ENCODE peak calls at places on chromosomes 1 and 21, in four cellular contexts. One of them, this sample, is unnamed.

GRCh38 chr1:18949689-18950414 is 6.6 kb downstream of the IFFO2 start:
- DNase-seq in GM06990: peak
- DNase-seq in CD8-positive, alpha-beta memory T cell: peak
- DNase-seq in psoas muscle: peak
- DNase-seq in this sample: no peak

GRCh38 chr21:42991992-42992740 is 17.8 kb downstream of the PKNOX1 start:
- DNase-seq in CD8-positive, alpha-beta memory T cell: no peak
- DNase-seq in psoas muscle: no peak
- DNase-seq in GM06990: no peak
- DNase-seq in this sample: peak

GRCh38 chr1:205236526-205236925 is 8.8 kb downstream of the TMCC2 start:
- DNase-seq in psoas muscle: no peak
- DNase-seq in CD8-positive, alpha-beta memory T cell: no peak
- DNase-seq in GM06990: no peak
- DNase-seq in this sample: no peak

GRCh38 chr1:23417570-23417969 is 7.0 kb downstream of the TCEA3 start:
- DNase-seq in CD8-positive, alpha-beta memory T cell: no peak
- DNase-seq in GM06990: no peak
- DNase-seq in psoas muscle: peak
- DNase-seq in this sample: peak

GRCh38 chr1:46547481-46548383 is 3.7 kb downstream of the KNCN start:
- DNase-seq in psoas muscle: peak
- DNase-seq in GM06990: no peak
- DNase-seq in CD8-positive, alpha-beta memory T cell: no peak
- DNase-seq in this sample: no peak

GRCh38 chr1:41021526-41022308 is at the start of gene SLFNL1:
- DNase-seq in CD8-positive, alpha-beta memory T cell: no peak
- DNase-seq in GM06990: no peak
- DNase-seq in psoas muscle: no peak
- DNase-seq in this sample: peak

GRCh38 chr21:43209575-43210453 is 41.0 kb downstream of the CRYAA start:
- DNase-seq in GM06990: no peak
- DNase-seq in CD8-positive, alpha-beta memory T cell: no peak
- DNase-seq in psoas muscle: peak
- DNase-seq in this sample: no peak

GRCh38 chr1:17207966-17208418 is 3.1 kb downstream of the PADI1 start:
- DNase-seq in psoas muscle: peak
- DNase-seq in GM06990: peak
- DNase-seq in CD8-positive, alpha-beta memory T cell: peak
- DNase-seq in this sample: no peak

GRCh38 chr1:55727010-55727409 is 511.8 kb upstream of the USP24 start:
- DNase-seq in GM06990: no peak
- DNase-seq in CD8-positive, alpha-beta memory T cell: no peak
- DNase-seq in psoas muscle: no peak
- DNase-seq in this sample: no peak

GRCh38 chr1:22021061-22021460 is 19.6 kb downstream of the CELA3A start:
- DNase-seq in psoas muscle: no peak
- DNase-seq in GM06990: no peak
- DNase-seq in CD8-positive, alpha-beta memory T cell: no peak
- DNase-seq in this sample: no peak

GRCh38 chr1:209443361-209443931 is 140.1 kb upstream of the CAMK1G start:
- DNase-seq in CD8-positive, alpha-beta memory T cell: no peak
- DNase-seq in GM06990: no peak
- DNase-seq in psoas muscle: no peak
- DNase-seq in this sample: no peak

GRCh38 chr1:150515328-150516049 is at the start of gene FALEC:
- DNase-seq in GM06990: peak
- DNase-seq in psoas muscle: peak
- DNase-seq in CD8-positive, alpha-beta memory T cell: peak
- DNase-seq in this sample: peak

GRCh38 chr1:222095606-222096475 is 354.0 kb upstream of the DUSP10 start:
- DNase-seq in GM06990: peak
- DNase-seq in CD8-positive, alpha-beta memory T cell: peak
- DNase-seq in psoas muscle: no peak
- DNase-seq in this sample: peak

GRCh38 chr1:43968348-43968948 is 1.4 kb upstream of the DPH2 start:
- DNase-seq in CD8-positive, alpha-beta memory T cell: no peak
- DNase-seq in psoas muscle: no peak
- DNase-seq in GM06990: no peak
- DNase-seq in this sample: no peak

GRCh38 chr1:235503333-235504121 is 725 bp downstream of the B3GALNT2 start:
- DNase-seq in GM06990: peak
- DNase-seq in psoas muscle: peak
- DNase-seq in CD8-positive, alpha-beta memory T cell: no peak
- DNase-seq in this sample: peak

GRCh38 chr1:216111842-216112241 is 311.4 kb downstream of the USH2A start:
- DNase-seq in CD8-positive, alpha-beta memory T cell: no peak
- DNase-seq in psoas muscle: no peak
- DNase-seq in GM06990: no peak
- DNase-seq in this sample: no peak

GRCh38 chr21:41726970-41727783 is 39.7 kb downstream of the RIPK4 start:
- DNase-seq in psoas muscle: peak
- DNase-seq in GM06990: no peak
- DNase-seq in CD8-positive, alpha-beta memory T cell: no peak
- DNase-seq in this sample: peak

GRCh38 chr1:180691322-180691721 is 59.5 kb downstream of the XPR1 start:
- DNase-seq in CD8-positive, alpha-beta memory T cell: no peak
- DNase-seq in GM06990: no peak
- DNase-seq in psoas muscle: no peak
- DNase-seq in this sample: no peak

GRCh38 chr1:9201421-9202239 is 32.9 kb upstream of the H6PD start:
- DNase-seq in GM06990: no peak
- DNase-seq in CD8-positive, alpha-beta memory T cell: no peak
- DNase-seq in psoas muscle: no peak
- DNase-seq in this sample: no peak

GRCh38 chr1:31413405-31414005 is 492 bp downstream of the SERINC2 start:
- DNase-seq in psoas muscle: peak
- DNase-seq in GM06990: no peak
- DNase-seq in CD8-positive, alpha-beta memory T cell: peak
- DNase-seq in this sample: peak

GRCh38 chr1:116324411-116324810 is 48.6 kb upstream of the ATP1A1 start:
- DNase-seq in CD8-positive, alpha-beta memory T cell: no peak
- DNase-seq in GM06990: no peak
- DNase-seq in psoas muscle: no peak
- DNase-seq in this sample: no peak

GRCh38 chr1:75719810-75720209 is 4.7 kb upstream of the ACADM start:
- DNase-seq in CD8-positive, alpha-beta memory T cell: no peak
- DNase-seq in GM06990: no peak
- DNase-seq in psoas muscle: no peak
- DNase-seq in this sample: no peak

GRCh38 chr1:234925440-234926251 is 203.0 kb downstream of the TOMM20 start:
- DNase-seq in psoas muscle: no peak
- DNase-seq in CD8-positive, alpha-beta memory T cell: peak
- DNase-seq in GM06990: no peak
- DNase-seq in this sample: no peak

GRCh38 chr1:110687244-110687643 is 12.5 kb upstream of the KCNA3 start:
- DNase-seq in psoas muscle: no peak
- DNase-seq in GM06990: no peak
- DNase-seq in CD8-positive, alpha-beta memory T cell: no peak
- DNase-seq in this sample: no peak

GRCh38 chr1:174217787-174218574 is 58.7 kb downstream of the RABGAP1L start:
- DNase-seq in psoas muscle: no peak
- DNase-seq in CD8-positive, alpha-beta memory T cell: peak
- DNase-seq in GM06990: peak
- DNase-seq in this sample: no peak

GRCh38 chr21:44875341-44875740 is 1.9 kb upstream of the PTTG1IP start:
- DNase-seq in GM06990: no peak
- DNase-seq in CD8-positive, alpha-beta memory T cell: peak
- DNase-seq in psoas muscle: no peak
- DNase-seq in this sample: no peak
- H3K4me3 ChIP-seq in GM06990: peak
- H3K4me3 ChIP-seq in CD8-positive, alpha-beta memory T cell: peak
- H3K4me3 ChIP-seq in psoas muscle: peak
- H3K4me3 ChIP-seq in this sample: peak

GRCh38 chr1:169999357-169999756 is 75.1 kb downstream of the KIFAP3 start:
- DNase-seq in CD8-positive, alpha-beta memory T cell: no peak
- DNase-seq in psoas muscle: no peak
- DNase-seq in GM06990: no peak
- DNase-seq in this sample: peak
- H3K4me3 ChIP-seq in CD8-positive, alpha-beta memory T cell: no peak
- H3K4me3 ChIP-seq in psoas muscle: no peak
- H3K4me3 ChIP-seq in GM06990: no peak
- H3K4me3 ChIP-seq in this sample: no peak

GRCh38 chr1:156492591-156493080 is 7.9 kb downstream of the MEF2D start:
- DNase-seq in GM06990: peak
- DNase-seq in psoas muscle: peak
- DNase-seq in CD8-positive, alpha-beta memory T cell: no peak
- DNase-seq in this sample: peak

GRCh38 chr1:156490401-156491032 is 10.1 kb downstream of the MEF2D start:
- DNase-seq in psoas muscle: peak
- DNase-seq in GM06990: peak
- DNase-seq in CD8-positive, alpha-beta memory T cell: no peak
- DNase-seq in this sample: peak

GRCh38 chr1:156491151-156491949 is 9.2 kb downstream of the MEF2D start:
- DNase-seq in GM06990: peak
- DNase-seq in CD8-positive, alpha-beta memory T cell: no peak
- DNase-seq in psoas muscle: peak
- DNase-seq in this sample: no peak

GRCh38 chr1:156493154-156493631 is 7.4 kb downstream of the MEF2D start:
- DNase-seq in psoas muscle: peak
- DNase-seq in CD8-positive, alpha-beta memory T cell: no peak
- DNase-seq in GM06990: no peak
- DNase-seq in this sample: no peak

DNA sequence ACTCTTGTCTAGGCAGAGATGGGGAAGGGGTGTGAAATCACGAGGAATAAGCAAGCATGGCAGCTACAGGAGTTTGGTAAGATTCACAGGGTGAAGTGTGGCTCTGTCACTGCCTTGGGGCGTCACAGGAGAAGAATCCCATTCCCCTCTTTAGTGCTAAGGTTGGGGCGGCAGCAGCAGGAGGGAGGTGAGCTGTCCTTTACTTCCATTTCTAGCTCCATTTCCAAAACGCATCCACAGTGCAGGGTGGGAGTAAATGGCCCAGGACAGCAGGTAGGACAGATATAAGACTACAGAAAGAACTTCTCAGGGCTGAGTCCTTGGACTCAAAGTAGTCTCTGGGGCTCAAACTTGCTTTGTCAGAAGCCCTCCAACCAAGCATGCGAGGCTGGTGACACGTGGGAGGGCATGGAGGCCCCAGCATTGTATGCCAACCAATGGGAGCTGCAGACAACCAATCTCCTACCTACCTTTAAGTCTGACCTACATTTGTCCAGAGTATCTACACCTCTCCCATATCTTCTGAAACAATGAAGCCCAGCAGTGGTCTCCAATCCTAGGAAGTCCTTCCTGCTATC is 8.5 kb downstream of the MEF2D start:
- DNase-seq in CD8-positive, alpha-beta memory T cell: no peak
- DNase-seq in psoas muscle: peak
- DNase-seq in GM06990: no peak
- DNase-seq in this sample: no peak
- H3K4me3 ChIP-seq in CD8-positive, alpha-beta memory T cell: peak
- H3K4me3 ChIP-seq in psoas muscle: peak
- H3K4me3 ChIP-seq in GM06990: peak
- H3K4me3 ChIP-seq in this sample: peak

GRCh38 chr1:202275061-202275770 is 66.5 kb downstream of the UBE2T start:
- DNase-seq in GM06990: no peak
- DNase-seq in psoas muscle: no peak
- DNase-seq in CD8-positive, alpha-beta memory T cell: no peak
- DNase-seq in this sample: no peak
- H3K4me3 ChIP-seq in GM06990: no peak
- H3K4me3 ChIP-seq in psoas muscle: no peak
- H3K4me3 ChIP-seq in CD8-positive, alpha-beta memory T cell: no peak
- H3K4me3 ChIP-seq in this sample: no peak

GRCh38 chr1:68230901-68231626 is 1.3 kb downstream of the WLS start:
- DNase-seq in CD8-positive, alpha-beta memory T cell: no peak
- DNase-seq in psoas muscle: peak
- DNase-seq in GM06990: no peak
- DNase-seq in this sample: peak
- H3K4me3 ChIP-seq in CD8-positive, alpha-beta memory T cell: no peak
- H3K4me3 ChIP-seq in psoas muscle: peak
- H3K4me3 ChIP-seq in GM06990: no peak
- H3K4me3 ChIP-seq in this sample: peak

GRCh38 chr1:93678966-93679480 is 2.6 kb downstream of the BCAR3 start:
- DNase-seq in CD8-positive, alpha-beta memory T cell: no peak
- DNase-seq in GM06990: no peak
- DNase-seq in psoas muscle: no peak
- DNase-seq in this sample: no peak

GRCh38 chr1:93681095-93681548 is 515 bp downstream of the BCAR3 start:
- DNase-seq in CD8-positive, alpha-beta memory T cell: no peak
- DNase-seq in GM06990: peak
- DNase-seq in psoas muscle: no peak
- DNase-seq in this sample: no peak

GRCh38 chr1:93678491-93678890 is 3.1 kb downstream of the BCAR3 start:
- DNase-seq in psoas muscle: no peak
- DNase-seq in CD8-positive, alpha-beta memory T cell: no peak
- DNase-seq in GM06990: no peak
- DNase-seq in this sample: no peak

GRCh38 chr1:93680121-93681094 is 1.2 kb downstream of the BCAR3 start:
- DNase-seq in psoas muscle: peak
- DNase-seq in CD8-positive, alpha-beta memory T cell: no peak
- DNase-seq in GM06990: peak
- DNase-seq in this sample: peak

GRCh38 chr1:93679546-93679945 is 2.1 kb downstream of the BCAR3 start:
- DNase-seq in CD8-positive, alpha-beta memory T cell: no peak
- DNase-seq in psoas muscle: no peak
- DNase-seq in GM06990: no peak
- DNase-seq in this sample: no peak
- H3K4me3 ChIP-seq in CD8-positive, alpha-beta memory T cell: no peak
- H3K4me3 ChIP-seq in psoas muscle: no peak
- H3K4me3 ChIP-seq in GM06990: no peak
- H3K4me3 ChIP-seq in this sample: peak

GRCh38 chr1:241998412-241998921 is 431 bp downstream of the MAP1LC3C start:
- DNase-seq in CD8-positive, alpha-beta memory T cell: peak
- DNase-seq in psoas muscle: peak
- DNase-seq in GM06990: peak
- DNase-seq in this sample: peak

GRCh38 chr1:242002072-242002471 is 3.2 kb upstream of the MAP1LC3C start:
- DNase-seq in GM06990: no peak
- DNase-seq in CD8-positive, alpha-beta memory T cell: no peak
- DNase-seq in psoas muscle: no peak
- DNase-seq in this sample: no peak

GRCh38 chr1:242002528-242002927 is 3.6 kb upstream of the MAP1LC3C start:
- DNase-seq in CD8-positive, alpha-beta memory T cell: no peak
- DNase-seq in GM06990: no peak
- DNase-seq in psoas muscle: no peak
- DNase-seq in this sample: no peak

GRCh38 chr1:241997401-241997800 is 1.5 kb downstream of the MAP1LC3C start:
- DNase-seq in GM06990: no peak
- DNase-seq in CD8-positive, alpha-beta memory T cell: no peak
- DNase-seq in psoas muscle: no peak
- DNase-seq in this sample: no peak

GRCh38 chr1:241998950-241999495 is at the start of gene MAP1LC3C:
- DNase-seq in CD8-positive, alpha-beta memory T cell: no peak
- DNase-seq in psoas muscle: no peak
- DNase-seq in GM06990: no peak
- DNase-seq in this sample: no peak
- H3K4me3 ChIP-seq in CD8-positive, alpha-beta memory T cell: no peak
- H3K4me3 ChIP-seq in psoas muscle: peak
- H3K4me3 ChIP-seq in GM06990: peak
- H3K4me3 ChIP-seq in this sample: peak

GRCh38 chr1:48999321-48999720 is 222.6 kb upstream of the BEND5 start:
- DNase-seq in CD8-positive, alpha-beta memory T cell: no peak
- DNase-seq in GM06990: no peak
- DNase-seq in psoas muscle: no peak
- DNase-seq in this sample: no peak

GRCh38 chr1:48996311-48996710 is 219.6 kb upstream of the BEND5 start:
- DNase-seq in CD8-positive, alpha-beta memory T cell: no peak
- DNase-seq in GM06990: no peak
- DNase-seq in psoas muscle: no peak
- DNase-seq in this sample: no peak
- H3K4me3 ChIP-seq in CD8-positive, alpha-beta memory T cell: no peak
- H3K4me3 ChIP-seq in GM06990: no peak
- H3K4me3 ChIP-seq in psoas muscle: no peak
- H3K4me3 ChIP-seq in this sample: no peak